ENCODE peak calls at places on chromosomes 13 and 19, in seven cellular contexts. One of them, this sample, is unnamed.
A peak's percentile ranks its signal among the peaks of the same experiment; 100 is the strongest.

GRCh38 chr19:16940626-16941025 is 51.8 kb downstream of the F2RL3 start:
- DNase-seq in cardiac fibroblast: no peak
- DNase-seq in thoracic aorta: no peak
- DNase-seq in PC-3: no peak
- DNase-seq in upper lobe of right lung: no peak
- DNase-seq in adrenal gland: no peak
- DNase-seq in WERI-Rb-1: no peak
- DNase-seq in this sample: no peak

GRCh38 chr13:26785845-26786630 is 25.5 kb upstream of the GPR12 start:
- DNase-seq in cardiac fibroblast: peak; percentile 4
- DNase-seq in thoracic aorta: no peak
- DNase-seq in PC-3: no peak
- DNase-seq in upper lobe of right lung: no peak
- DNase-seq in adrenal gland: peak; percentile 15
- DNase-seq in WERI-Rb-1: no peak
- DNase-seq in this sample: no peak

GRCh38 chr19:29381353-29382203 is 144.2 kb upstream of the VSTM2B start:
- DNase-seq in cardiac fibroblast: no peak
- DNase-seq in thoracic aorta: no peak
- DNase-seq in PC-3: no peak
- DNase-seq in upper lobe of right lung: no peak
- DNase-seq in adrenal gland: no peak
- DNase-seq in WERI-Rb-1: no peak
- DNase-seq in this sample: no peak

GRCh38 chr13:45362939-45363338 is 22.0 kb upstream of the TPT1 start:
- DNase-seq in cardiac fibroblast: no peak
- DNase-seq in thoracic aorta: no peak
- DNase-seq in PC-3: no peak
- DNase-seq in upper lobe of right lung: no peak
- DNase-seq in adrenal gland: no peak
- DNase-seq in WERI-Rb-1: no peak
- DNase-seq in this sample: no peak

GRCh38 chr19:57830071-57830602 is at the start of gene ZNF587B:
- DNase-seq in cardiac fibroblast: peak; percentile 90
- DNase-seq in thoracic aorta: no peak
- DNase-seq in PC-3: peak; percentile 49
- DNase-seq in upper lobe of right lung: peak; percentile 67
- DNase-seq in adrenal gland: peak; percentile 53
- DNase-seq in WERI-Rb-1: peak; percentile 91
- DNase-seq in this sample: peak; percentile 78

GRCh38 chr13:98143601-98144500 is 957 bp downstream of the FARP1 start:
- DNase-seq in cardiac fibroblast: peak; percentile 49
- DNase-seq in thoracic aorta: no peak
- DNase-seq in PC-3: peak; percentile 16
- DNase-seq in upper lobe of right lung: peak; percentile 74
- DNase-seq in adrenal gland: peak; percentile 44
- DNase-seq in WERI-Rb-1: no peak
- DNase-seq in this sample: no peak

GRCh38 chr13:29887030-29887557 is 36.7 kb upstream of the UBL3 start:
- DNase-seq in cardiac fibroblast: no peak
- DNase-seq in thoracic aorta: no peak
- DNase-seq in PC-3: no peak
- DNase-seq in upper lobe of right lung: no peak
- DNase-seq in adrenal gland: no peak
- DNase-seq in WERI-Rb-1: no peak
- DNase-seq in this sample: no peak

GRCh38 chr19:46017874-46018675 is 4.8 kb downstream of the PGLYRP1 start:
- DNase-seq in cardiac fibroblast: no peak
- DNase-seq in thoracic aorta: no peak
- DNase-seq in PC-3: no peak
- DNase-seq in upper lobe of right lung: no peak
- DNase-seq in adrenal gland: no peak
- DNase-seq in WERI-Rb-1: no peak
- DNase-seq in this sample: no peak

DNA sequence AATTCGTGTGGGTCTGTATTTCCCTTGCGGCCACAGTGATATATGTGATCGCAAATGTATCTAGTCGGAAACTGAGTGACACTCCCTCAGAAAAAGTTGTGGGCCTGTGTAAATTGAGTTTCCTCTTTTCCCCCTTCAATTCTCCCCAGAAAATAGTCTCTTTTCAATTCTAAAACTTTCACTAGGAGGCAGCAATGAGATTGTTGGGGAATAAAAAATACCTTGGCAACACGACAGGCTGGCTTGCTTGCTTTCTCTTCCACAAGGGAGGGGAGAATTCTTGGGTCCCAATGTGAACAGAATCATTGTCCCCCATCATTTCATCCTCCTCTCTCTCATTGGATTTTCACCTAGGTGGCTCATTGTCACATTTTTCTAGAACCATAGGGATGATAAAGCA is 3.7 kb upstream of the SOX21 start:
- DNase-seq in cardiac fibroblast: peak; percentile 19
- DNase-seq in thoracic aorta: no peak
- DNase-seq in PC-3: peak; percentile 56
- DNase-seq in upper lobe of right lung: no peak
- DNase-seq in adrenal gland: no peak
- DNase-seq in WERI-Rb-1: no peak
- DNase-seq in this sample: no peak
- TF ChIP-seq CTCF in cardiac fibroblast: peak; percentile 28
- TF ChIP-seq CTCF in thoracic aorta: no peak
- TF ChIP-seq CTCF in PC-3: peak; percentile 61
- TF ChIP-seq CTCF in upper lobe of right lung: no peak
- TF ChIP-seq CTCF in adrenal gland: no peak
- TF ChIP-seq CTCF in WERI-Rb-1: peak; percentile 45
- TF ChIP-seq CTCF in this sample: peak; percentile 5

GRCh38 chr19:40803857-40804782 is 5.1 kb downstream of the EGLN2 start:
- DNase-seq in cardiac fibroblast: no peak
- DNase-seq in thoracic aorta: no peak
- DNase-seq in PC-3: peak; percentile 10
- DNase-seq in upper lobe of right lung: peak; percentile 89
- DNase-seq in adrenal gland: no peak
- DNase-seq in WERI-Rb-1: peak; percentile 68
- DNase-seq in this sample: no peak

GRCh38 chr19:40803170-40803856 is 4.3 kb downstream of the EGLN2 start:
- DNase-seq in cardiac fibroblast: no peak
- DNase-seq in thoracic aorta: no peak
- DNase-seq in PC-3: no peak
- DNase-seq in upper lobe of right lung: no peak
- DNase-seq in adrenal gland: no peak
- DNase-seq in WERI-Rb-1: no peak
- DNase-seq in this sample: no peak

GRCh38 chr19:40805258-40805868 is 6.4 kb downstream of the EGLN2 start:
- DNase-seq in cardiac fibroblast: no peak
- DNase-seq in thoracic aorta: no peak
- DNase-seq in PC-3: no peak
- DNase-seq in upper lobe of right lung: no peak
- DNase-seq in adrenal gland: no peak
- DNase-seq in WERI-Rb-1: no peak
- DNase-seq in this sample: no peak

GRCh38 chr19:40806385-40807146 is 7.6 kb downstream of the EGLN2 start:
- DNase-seq in cardiac fibroblast: peak; percentile 98
- DNase-seq in thoracic aorta: peak; percentile 71
- DNase-seq in PC-3: no peak
- DNase-seq in upper lobe of right lung: peak; percentile 86
- DNase-seq in adrenal gland: peak; percentile 76
- DNase-seq in WERI-Rb-1: peak; percentile 81
- DNase-seq in this sample: peak; percentile 90

GRCh38 chr19:40804783-40805242 is 5.8 kb downstream of the EGLN2 start:
- DNase-seq in cardiac fibroblast: no peak
- DNase-seq in thoracic aorta: no peak
- DNase-seq in PC-3: no peak
- DNase-seq in upper lobe of right lung: peak; percentile 64
- DNase-seq in adrenal gland: no peak
- DNase-seq in WERI-Rb-1: peak; percentile 49
- DNase-seq in this sample: no peak
- H3K4me3 ChIP-seq in cardiac fibroblast: no peak overlapping the region
- H3K4me3 ChIP-seq in thoracic aorta: peak overlapping the region; percentile 12
- H3K4me3 ChIP-seq in PC-3: no peak overlapping the region
- H3K4me3 ChIP-seq in upper lobe of right lung: peak overlapping the region; percentile 96
- H3K4me3 ChIP-seq in adrenal gland: no peak overlapping the region
- H3K4me3 ChIP-seq in WERI-Rb-1: no peak overlapping the region
- H3K4me3 ChIP-seq in this sample: no peak overlapping the region

GRCh38 chr13:82655518-82655855 is 1226.8 kb downstream of the SLITRK1 start:
- DNase-seq in cardiac fibroblast: no peak
- DNase-seq in thoracic aorta: no peak
- DNase-seq in PC-3: no peak
- DNase-seq in upper lobe of right lung: no peak
- DNase-seq in adrenal gland: no peak
- DNase-seq in WERI-Rb-1: no peak
- DNase-seq in this sample: no peak
- TF ChIP-seq CTCF in cardiac fibroblast: no peak
- TF ChIP-seq CTCF in thoracic aorta: no peak
- TF ChIP-seq CTCF in PC-3: no peak
- TF ChIP-seq CTCF in upper lobe of right lung: no peak
- TF ChIP-seq CTCF in adrenal gland: no peak
- TF ChIP-seq CTCF in WERI-Rb-1: no peak
- TF ChIP-seq CTCF in this sample: no peak

DNA sequence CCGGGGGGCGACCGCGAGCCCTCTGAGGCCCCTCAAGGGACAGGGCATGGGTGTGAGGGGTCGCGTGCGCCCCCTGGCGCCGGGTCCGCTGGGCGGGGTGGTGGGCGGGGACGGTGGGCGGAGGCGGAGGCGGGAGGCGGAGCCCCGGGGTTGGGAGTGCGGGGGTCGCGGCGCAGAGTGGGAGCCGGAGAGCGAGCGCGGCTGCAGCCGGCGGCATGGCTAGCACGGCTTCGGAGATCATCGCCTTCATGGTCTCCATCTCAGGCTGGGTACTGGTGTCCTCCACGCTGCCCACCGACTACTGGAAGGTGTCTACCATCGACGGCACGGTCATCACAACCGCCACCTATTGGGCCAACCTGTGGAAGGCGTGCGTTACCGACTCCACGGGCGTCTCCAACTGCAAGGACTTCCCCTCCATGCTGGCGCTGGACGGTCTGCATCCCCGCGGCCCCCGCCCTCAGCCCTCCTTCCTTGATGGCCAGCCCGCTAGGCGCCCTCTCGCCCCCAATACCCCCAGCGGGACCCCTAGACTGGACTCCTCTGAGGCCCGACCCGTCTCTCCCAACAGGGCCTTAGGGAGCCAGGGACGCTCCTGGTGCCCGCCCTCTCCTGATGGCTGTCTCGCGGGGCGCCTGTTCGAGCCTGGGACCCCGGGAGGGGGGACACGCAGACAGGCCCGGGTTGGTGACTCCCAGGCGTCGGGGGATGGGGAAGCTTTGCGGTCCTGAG is at the start of gene CLDN10:
- DNase-seq in cardiac fibroblast: no peak
- DNase-seq in thoracic aorta: no peak
- DNase-seq in PC-3: no peak
- DNase-seq in upper lobe of right lung: no peak
- DNase-seq in adrenal gland: no peak
- DNase-seq in WERI-Rb-1: no peak
- DNase-seq in this sample: no peak
- H3K4me3 ChIP-seq in cardiac fibroblast: no peak within 1 kb of the TSS
- H3K4me3 ChIP-seq in thoracic aorta: peak within 1 kb of the TSS; percentile 28
- H3K4me3 ChIP-seq in PC-3: peak within 1 kb of the TSS; percentile 48
- H3K4me3 ChIP-seq in upper lobe of right lung: peak within 1 kb of the TSS; percentile 17
- H3K4me3 ChIP-seq in adrenal gland: no peak within 1 kb of the TSS
- H3K4me3 ChIP-seq in WERI-Rb-1: no peak within 1 kb of the TSS
- H3K4me3 ChIP-seq in this sample: no peak within 1 kb of the TSS

DNA sequence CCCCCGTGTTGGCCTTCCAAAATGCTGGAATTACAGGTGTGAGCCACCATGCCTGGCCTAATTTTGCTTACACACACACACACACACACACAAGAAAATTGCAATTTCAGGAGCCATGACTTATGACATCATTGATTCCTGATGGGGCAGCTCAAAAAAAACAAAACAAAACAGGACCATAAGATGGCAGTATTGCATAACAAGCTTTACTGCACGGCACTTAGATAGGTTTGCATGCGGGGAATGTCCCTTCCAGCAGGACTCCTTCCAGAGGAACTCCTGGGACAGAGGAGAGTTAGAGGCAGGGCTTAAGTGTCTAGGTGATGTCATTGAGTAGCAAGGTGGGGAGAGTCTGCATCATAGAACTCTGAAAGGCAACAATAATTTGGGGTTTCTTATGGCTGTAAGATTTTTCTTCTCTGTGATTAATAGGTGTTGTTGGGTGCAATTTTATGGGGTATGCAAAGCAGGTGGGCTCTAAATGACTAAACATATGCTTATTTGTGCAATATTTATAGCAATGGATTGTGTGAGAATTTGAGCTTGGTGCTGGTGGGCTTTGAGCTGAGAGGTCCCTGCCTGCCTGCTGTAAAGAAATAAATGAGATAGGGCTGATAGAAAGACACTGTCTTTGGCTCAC is 9.0 kb upstream of the ACSBG2 start:
- DNase-seq in cardiac fibroblast: peak; percentile 77
- DNase-seq in thoracic aorta: no peak
- DNase-seq in PC-3: peak; percentile 94
- DNase-seq in upper lobe of right lung: no peak
- DNase-seq in adrenal gland: no peak
- DNase-seq in WERI-Rb-1: peak; percentile 41
- DNase-seq in this sample: peak; percentile 76
- TF ChIP-seq CTCF in cardiac fibroblast: peak; percentile 35
- TF ChIP-seq CTCF in thoracic aorta: no peak
- TF ChIP-seq CTCF in PC-3: peak; percentile 81
- TF ChIP-seq CTCF in upper lobe of right lung: no peak
- TF ChIP-seq CTCF in adrenal gland: peak; percentile 23
- TF ChIP-seq CTCF in WERI-Rb-1: peak; percentile 67
- TF ChIP-seq CTCF in this sample: peak; percentile 57

GRCh38 chr19:13054605-13055212 is 47.9 kb downstream of the LYL1 start:
- DNase-seq in cardiac fibroblast: no peak
- DNase-seq in thoracic aorta: no peak
- DNase-seq in PC-3: no peak
- DNase-seq in upper lobe of right lung: no peak
- DNase-seq in adrenal gland: no peak
- DNase-seq in WERI-Rb-1: no peak
- DNase-seq in this sample: no peak
- H3K4me3 ChIP-seq in cardiac fibroblast: no peak overlapping the region
- H3K4me3 ChIP-seq in thoracic aorta: peak overlapping the region; percentile 15
- H3K4me3 ChIP-seq in PC-3: peak overlapping the region; percentile 4
- H3K4me3 ChIP-seq in upper lobe of right lung: no peak overlapping the region
- H3K4me3 ChIP-seq in adrenal gland: no peak overlapping the region
- H3K4me3 ChIP-seq in WERI-Rb-1: no peak overlapping the region
- H3K4me3 ChIP-seq in this sample: no peak overlapping the region

DNA sequence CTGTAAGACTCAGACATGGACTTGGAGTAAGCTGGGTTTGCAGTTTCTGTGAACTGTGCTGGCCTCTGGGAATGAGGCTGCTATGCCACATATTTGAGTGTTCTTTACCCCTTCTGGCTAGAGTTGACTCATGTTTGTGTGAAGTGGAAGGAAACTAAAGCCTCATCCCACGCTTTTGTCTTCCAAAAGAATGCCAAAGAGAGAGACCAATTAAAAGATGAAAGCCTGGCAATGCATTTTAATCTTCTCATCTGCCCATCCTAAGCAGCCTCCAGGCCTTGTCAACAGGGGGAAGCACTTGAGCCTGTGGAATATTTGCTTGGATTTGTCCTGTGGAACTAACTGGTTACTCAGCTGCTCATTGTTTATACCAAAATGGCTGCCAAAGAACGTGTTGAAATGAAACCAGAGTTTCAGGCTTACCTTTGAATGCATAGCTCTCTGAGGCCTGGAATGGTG is 49.1 kb downstream of the LMO7 start:
- DNase-seq in cardiac fibroblast: peak; percentile 76
- DNase-seq in thoracic aorta: no peak
- DNase-seq in PC-3: peak; percentile 71
- DNase-seq in upper lobe of right lung: no peak
- DNase-seq in adrenal gland: no peak
- DNase-seq in WERI-Rb-1: no peak
- DNase-seq in this sample: peak; percentile 93
- TF ChIP-seq CTCF in cardiac fibroblast: peak; percentile 14
- TF ChIP-seq CTCF in thoracic aorta: no peak
- TF ChIP-seq CTCF in PC-3: peak; percentile 49
- TF ChIP-seq CTCF in upper lobe of right lung: no peak
- TF ChIP-seq CTCF in adrenal gland: no peak
- TF ChIP-seq CTCF in WERI-Rb-1: no peak
- TF ChIP-seq CTCF in this sample: peak; percentile 33

GRCh38 chr19:11538232-11539036 is at the start of gene CNN1:
- DNase-seq in cardiac fibroblast: peak; percentile 54
- DNase-seq in thoracic aorta: peak; percentile 76
- DNase-seq in PC-3: no peak
- DNase-seq in upper lobe of right lung: no peak
- DNase-seq in adrenal gland: peak; percentile 33
- DNase-seq in WERI-Rb-1: peak; percentile 22
- DNase-seq in this sample: no peak
- H3K4me3 ChIP-seq in cardiac fibroblast: no peak within 1 kb of the TSS
- H3K4me3 ChIP-seq in thoracic aorta: peak within 1 kb of the TSS; percentile 86
- H3K4me3 ChIP-seq in PC-3: no peak within 1 kb of the TSS
- H3K4me3 ChIP-seq in upper lobe of right lung: peak within 1 kb of the TSS; percentile 30
- H3K4me3 ChIP-seq in adrenal gland: no peak within 1 kb of the TSS
- H3K4me3 ChIP-seq in WERI-Rb-1: peak within 1 kb of the TSS; percentile 38
- H3K4me3 ChIP-seq in this sample: no peak within 1 kb of the TSS

This sample was measured in bronchial epithelial cell.